ENCODE peak calls at places on chromosome 17, in eight cellular contexts. U, Z, P, I, X, A, H and M are unnamed samples.

GRCh38 chr17:77363821-77364361 is 223.1 kb downstream of the SEC14L1 start:
- DNase-seq in U (no peak), Z (no peak), P (no peak), I (no peak), X (no peak), A (no peak), H (peak; percentile 41), M (no peak)

GRCh38 chr17:61340431-61340830 is 59.2 kb upstream of the TBX2 start:
- DNase-seq in U (no peak), Z (no peak), P (no peak), I (no peak), X (no peak), A (no peak), H (no peak), M (no peak)

GRCh38 chr17:19433727-19434340 is 22.8 kb downstream of the RNF112 start:
- DNase-seq in U (no peak), Z (no peak), P (no peak), I (no peak), X (no peak), A (no peak), H (no peak), M (no peak)

GRCh38 chr17:15457723-15458094 is 9.7 kb downstream of the CDRT4 start:
- DNase-seq in U (peak; percentile 62), Z (no peak), P (no peak), I (no peak), X (no peak), A (no peak), H (no peak), M (no peak)

GRCh38 chr17:61805399-61805798 is 57.9 kb downstream of the BRIP1 start:
- DNase-seq in U (no peak), Z (no peak), P (no peak), I (no peak), X (no peak), A (no peak), H (peak; percentile 22), M (peak; percentile 85)

GRCh38 chr17:50052822-50053653 is 2.9 kb upstream of the ITGA3 start:
- DNase-seq in U (no peak), Z (no peak), P (no peak), I (no peak), X (no peak), A (no peak), H (no peak), M (no peak)

GRCh38 chr17:61073799-61074513 is 325.7 kb upstream of the TBX2 start:
- DNase-seq in U (no peak), Z (no peak), P (no peak), I (no peak), X (no peak), A (no peak), H (no peak), M (no peak)

GRCh38 chr17:7405413-7405881 is 1.6 kb upstream of the TMEM256 start:
- DNase-seq in U (peak; percentile 57), Z (no peak), P (no peak), I (no peak), X (no peak), A (no peak), H (no peak), M (no peak)

GRCh38 chr17:39209317-39210092 is 9.4 kb downstream of the RPL19 start:
- DNase-seq in U (peak; percentile 38), Z (peak; percentile 67), P (peak; percentile 52), I (peak; percentile 50), X (no peak), A (peak; percentile 76), H (peak; percentile 35), M (peak; percentile 26)

GRCh38 chr17:83081561-83082201 is 2.3 kb downstream of the METRNL start:
- DNase-seq in U (no peak), Z (no peak), P (no peak), I (peak; percentile 63), X (no peak), A (no peak), H (peak; percentile 42), M (no peak)

GRCh38 chr17:77460514-77461046 is 319.8 kb downstream of the SEC14L1 start:
- DNase-seq in U (no peak), Z (no peak), P (peak; percentile 40), I (no peak), X (no peak), A (no peak), H (no peak), M (no peak)

GRCh38 chr17:11805952-11806351 is 191.3 kb downstream of the ZNF18 start:
- DNase-seq in U (no peak), Z (no peak), P (no peak), I (no peak), X (no peak), A (no peak), H (no peak), M (no peak)

GRCh38 chr17:74211929-74212261 is 1.5 kb upstream of the TTYH2 start:
- DNase-seq in U (no peak), Z (no peak), P (no peak), I (no peak), X (no peak), A (no peak), H (peak; percentile 17), M (no peak)

GRCh38 chr17:61412860-61413653 is 13.4 kb downstream of the TBX2 start:
- DNase-seq in U (no peak), Z (no peak), P (no peak), I (no peak), X (peak; percentile 31), A (no peak), H (peak; percentile 28), M (no peak)

GRCh38 chr17:72145972-72146755 is 25.3 kb downstream of the SOX9 start:
- DNase-seq in U (no peak), Z (no peak), P (no peak), I (no peak), X (no peak), A (no peak), H (no peak), M (no peak)

GRCh38 chr17:74089869-74090464 is 113.5 kb upstream of the RPL38 start:
- DNase-seq in U (peak; percentile 44), Z (peak; percentile 35), P (peak; percentile 73), I (no peak), X (no peak), A (peak; percentile 49), H (peak; percentile 36), M (no peak)

GRCh38 chr17:45433136-45433535 is 466 bp upstream of the ARHGAP27 start:
- DNase-seq in U (no peak), Z (no peak), P (no peak), I (no peak), X (no peak), A (no peak), H (no peak), M (no peak)

GRCh38 chr17:80426671-80427326 is 11.8 kb downstream of the ENDOV start:
- DNase-seq in U (peak; percentile 22), Z (peak; percentile 93), P (peak; percentile 86), I (peak; percentile 82), X (peak; percentile 36), A (peak; percentile 59), H (peak; percentile 51), M (peak; percentile 35)

GRCh38 chr17:80112471-80113032 is 11.2 kb downstream of the GAA start:
- DNase-seq in U (no peak), Z (no peak), P (no peak), I (no peak), X (no peak), A (no peak), H (no peak), M (no peak)

GRCh38 chr17:56679148-56679766 is 85.8 kb downstream of the NOG start:
- DNase-seq in U (peak; percentile 27), Z (no peak), P (peak; percentile 45), I (no peak), X (no peak), A (no peak), H (peak; percentile 58), M (peak; percentile 51)